ENCODE peak calls at places on chromosomes 1 and 21, in six cellular contexts. K is NAMALWA; Y is D341Med; H is GM12878; O is stimulated activated naive CD4-positive, alpha-beta T cell; D is foreskin fibroblast. B is an unnamed sample.

GRCh38 chr1:36738245-36738644 is 255.5 kb upstream of the CSF3R start:
- DNase-seq in K (no peak), Y (no peak), H (no peak), O (no peak), D (no peak), B (no peak)

GRCh38 chr1:243474384-243474851 is 218.6 kb downstream of the SDCCAG8 start:
- DNase-seq in K (no peak), Y (no peak), H (no peak), O (no peak), D (no peak), B (no peak)

GRCh38 chr1:27719286-27720251 is 6.2 kb upstream of the FAM76A start:
- DNase-seq in K (peak), Y (peak), H (no peak), O (peak), D (peak), B (no peak)

GRCh38 chr21:22796147-22796546 is 1797.9 kb downstream of the NCAM2 start:
- DNase-seq in K (no peak), Y (no peak), H (no peak), O (no peak), D (no peak), B (no peak)

GRCh38 chr1:180415985-180416633 is 86.3 kb downstream of the ACBD6 start:
- DNase-seq in K (peak), Y (peak), H (peak), O (peak), D (peak), B (peak)

GRCh38 chr1:161420763-161421455 is 53.2 kb upstream of the CFAP126 start:
- DNase-seq in K (no peak), Y (no peak), H (no peak), O (no peak), D (no peak), B (no peak)

GRCh38 chr1:210477328-210477924 is 148.7 kb downstream of the HHAT start:
- DNase-seq in K (peak), Y (no peak), H (no peak), O (no peak), D (peak), B (no peak)

GRCh38 chr1:15525043-15525958 is 1.3 kb upstream of the CASP9 start:
- DNase-seq in K (peak), Y (no peak), H (peak), O (peak), D (no peak), B (no peak)

GRCh38 chr21:40151611-40152010 is 284.4 kb downstream of the PCP4 start:
- DNase-seq in K (no peak), Y (no peak), H (no peak), O (no peak), D (no peak), B (no peak)

GRCh38 chr1:229127301-229127700 is 143.6 kb upstream of the RAB4A start:
- DNase-seq in K (no peak), Y (no peak), H (no peak), O (no peak), D (no peak), B (peak)

GRCh38 chr1:17218939-17219338 is 14.0 kb downstream of the PADI1 start:
- DNase-seq in K (no peak), Y (no peak), H (no peak), O (no peak), D (no peak), B (no peak)

GRCh38 chr1:185483647-185484450 is 166.8 kb upstream of the IVNS1ABP start:
- DNase-seq in K (no peak), Y (peak), H (no peak), O (no peak), D (peak), B (peak)

GRCh38 chr1:223815865-223816264 is 29.9 kb downstream of the TP53BP2 start:
- DNase-seq in K (no peak), Y (no peak), H (no peak), O (no peak), D (peak), B (peak)

GRCh38 chr1:177620636-177621190 is 349.1 kb downstream of the SEC16B start:
- DNase-seq in K (no peak), Y (no peak), H (no peak), O (no peak), D (peak), B (no peak)

GRCh38 chr1:160377585-160378206 is 10.8 kb downstream of the NHLH1 start:
- DNase-seq in K (no peak), Y (no peak), H (no peak), O (no peak), D (peak), B (no peak)

GRCh38 chr1:151892190-151892589 is 17.1 kb downstream of the THEM4 start:
- DNase-seq in K (no peak), Y (no peak), H (no peak), O (no peak), D (no peak), B (no peak)

GRCh38 chr1:22773981-22774471 is 63.4 kb downstream of the EPHB2 start:
- DNase-seq in K (no peak), Y (no peak), H (no peak), O (no peak), D (peak), B (no peak)

GRCh38 chr1:170807432-170807831 is 127.9 kb upstream of the MROH9 start:
- DNase-seq in K (no peak), Y (no peak), H (no peak), O (no peak), D (peak), B (no peak)

GRCh38 chr1:66282343-66282852 is 251.6 kb upstream of the SGIP1 start:
- DNase-seq in K (peak), Y (no peak), H (peak), O (peak), D (peak), B (no peak)

GRCh38 chr1:88175631-88176226 is 508.3 kb upstream of the PKN2 start:
- DNase-seq in K (no peak), Y (no peak), H (no peak), O (no peak), D (peak), B (no peak)

GRCh38 chr21:18987515-18988026 is 584.0 kb upstream of the TMPRSS15 start:
- DNase-seq in K (no peak), Y (peak), H (no peak), O (no peak), D (no peak), B (no peak)

GRCh38 chr1:145702052-145702451 is 5.1 kb downstream of the PDZK1 start:
- DNase-seq in K (no peak), Y (no peak), H (no peak), O (no peak), D (no peak), B (no peak)

GRCh38 chr1:150778409-150778808 is 12.8 kb upstream of the CTSS start:
- DNase-seq in K (no peak), Y (no peak), H (no peak), O (no peak), D (no peak), B (no peak)

GRCh38 chr1:19393051-19393450 is 80.9 kb downstream of the SLC66A1 start:
- DNase-seq in K (peak), Y (no peak), H (no peak), O (no peak), D (no peak), B (no peak)

GRCh38 chr1:110605901-110606783 is at the start of gene KCNA2:
- DNase-seq in K (no peak), Y (peak), H (no peak), O (peak), D (peak), B (no peak)

GRCh38 chr1:32334864-32335618 is 992 bp downstream of the MARCKSL1 start:
- DNase-seq in K (peak), Y (peak), H (no peak), O (peak), D (peak), B (no peak)

GRCh38 chr1:117611121-117611601 is 5.3 kb downstream of the TENT5C start:
- DNase-seq in K (no peak), Y (no peak), H (no peak), O (no peak), D (no peak), B (no peak)

GRCh38 chr1:234368320-234369032 is 4.8 kb upstream of the COA6 start:
- DNase-seq in K (no peak), Y (no peak), H (no peak), O (no peak), D (no peak), B (no peak)

GRCh38 chr1:211589782-211590721 is 11.1 kb upstream of the SLC30A1 start:
- DNase-seq in K (no peak), Y (no peak), H (no peak), O (no peak), D (peak), B (peak)

GRCh38 chr1:15923241-15923640 is 52.7 kb downstream of the ZBTB17 start:
- DNase-seq in K (no peak), Y (no peak), H (no peak), O (no peak), D (peak), B (peak)

GRCh38 chr1:189149547-189150375 is 1327.9 kb downstream of the BRINP3 start:
- DNase-seq in K (peak), Y (no peak), H (no peak), O (no peak), D (no peak), B (no peak)

GRCh38 chr1:87951852-87952251 is 623.2 kb downstream of the LMO4 start:
- DNase-seq in K (no peak), Y (no peak), H (no peak), O (no peak), D (no peak), B (peak)

GRCh38 chr1:193960040-193960439 is 773.6 kb upstream of the B3GALT2 start:
- DNase-seq in K (no peak), Y (no peak), H (no peak), O (no peak), D (no peak), B (no peak)

B was measured in RCC 7860.